ENCODE peak calls at places on chromosomes 12 and 14, in eight cellular contexts. X, B, Z, Q, O, V, W and P are unnamed samples.

GRCh38 chr12:54217774-54218221 is 29.0 kb upstream of the SMUG1 start:
- DNase-seq in X (peak; percentile 58), B (no peak), Z (peak; percentile 41), Q (no peak), O (peak; percentile 65), V (no peak), W (no peak), P (peak; percentile 80)

GRCh38 chr14:99231850-99232401 is 40.1 kb downstream of the BCL11B start:
- DNase-seq in X (peak; percentile 25), B (no peak), Z (no peak), Q (no peak), O (no peak), V (no peak), W (no peak), P (no peak)

GRCh38 chr12:27096420-27096819 is 14.0 kb upstream of the C12orf71 start:
- DNase-seq in X (no peak), B (no peak), Z (no peak), Q (no peak), O (no peak), V (no peak), W (no peak), P (no peak)

GRCh38 chr14:105486333-105486973 is at the start of gene CRIP1:
- DNase-seq in X (no peak), B (no peak), Z (no peak), Q (no peak), O (no peak), V (no peak), W (no peak), P (peak; percentile 45)

GRCh38 chr12:22377731-22378496 is 43.4 kb upstream of the ST8SIA1 start:
- DNase-seq in X (no peak), B (no peak), Z (peak; percentile 6), Q (no peak), O (no peak), V (no peak), W (no peak), P (no peak)

GRCh38 chr14:101034986-101035385 is 131.5 kb upstream of the RTL1 start:
- DNase-seq in X (no peak), B (no peak), Z (no peak), Q (peak; percentile 8), O (no peak), V (no peak), W (no peak), P (no peak)

GRCh38 chr12:98137278-98137677 is 378.1 kb upstream of the TMPO start:
- DNase-seq in X (no peak), B (no peak), Z (no peak), Q (no peak), O (no peak), V (no peak), W (no peak), P (no peak)

GRCh38 chr12:106766393-106766826 is 8.1 kb upstream of the RIC8B start:
- DNase-seq in X (no peak), B (no peak), Z (peak; percentile 64), Q (no peak), O (peak; percentile 74), V (no peak), W (no peak), P (no peak)

GRCh38 chr12:9864913-9865675 is 4.1 kb downstream of the CLEC2B start:
- DNase-seq in X (no peak), B (no peak), Z (no peak), Q (no peak), O (no peak), V (no peak), W (peak; percentile 40), P (peak; percentile 28)

GRCh38 chr12:95215925-95216324 is 1.3 kb downstream of the FGD6 start:
- DNase-seq in X (no peak), B (no peak), Z (peak; percentile 80), Q (no peak), O (no peak), V (no peak), W (no peak), P (peak; percentile 42)

GRCh38 chr14:57182760-57183503 is 85.8 kb downstream of the EXOC5 start:
- DNase-seq in X (no peak), B (no peak), Z (peak; percentile 10), Q (peak; percentile 6), O (no peak), V (no peak), W (no peak), P (peak; percentile 28)

GRCh38 chr14:101475468-101476257 is 85.6 kb upstream of the DIO3 start:
- DNase-seq in X (no peak), B (no peak), Z (peak; percentile 94), Q (no peak), O (peak; percentile 65), V (no peak), W (no peak), P (no peak)

GRCh38 chr14:64773046-64773445 is 68.8 kb downstream of the PLEKHG3 start:
- DNase-seq in X (no peak), B (no peak), Z (no peak), Q (no peak), O (no peak), V (no peak), W (no peak), P (no peak)

GRCh38 chr12:68792952-68793351 is 15.0 kb upstream of the MDM2 start:
- DNase-seq in X (no peak), B (no peak), Z (peak; percentile 48), Q (peak; percentile 12), O (no peak), V (no peak), W (no peak), P (peak; percentile 81)

GRCh38 chr14:59190372-59190771 is 1.9 kb downstream of the DAAM1 start:
- DNase-seq in X (peak; percentile 6), B (no peak), Z (no peak), Q (peak; percentile 11), O (no peak), V (no peak), W (no peak), P (peak; percentile 34)

GRCh38 chr12:123024819-123025391 is 44.4 kb downstream of the ARL6IP4 start:
- DNase-seq in X (no peak), B (no peak), Z (peak; percentile 44), Q (no peak), O (peak; percentile 15), V (no peak), W (no peak), P (no peak)

GRCh38 chr12:8785499-8785898 is 36.9 kb upstream of the A2ML1 start:
- DNase-seq in X (no peak), B (no peak), Z (no peak), Q (no peak), O (no peak), V (no peak), W (no peak), P (no peak)

GRCh38 chr12:39692258-39692853 is 72.8 kb upstream of the ABCD2 start:
- DNase-seq in X (no peak), B (no peak), Z (peak; percentile 26), Q (no peak), O (no peak), V (no peak), W (no peak), P (peak; percentile 8)

GRCh38 chr14:24324024-24324423 is 10.8 kb downstream of the ADCY4 start:
- DNase-seq in X (no peak), B (no peak), Z (no peak), Q (no peak), O (peak; percentile 51), V (no peak), W (no peak), P (no peak)

GRCh38 chr14:20247651-20248246 is 8.7 kb downstream of the OR11H4 start:
- DNase-seq in X (no peak), B (peak; percentile 11), Z (no peak), Q (no peak), O (no peak), V (no peak), W (no peak), P (peak; percentile 33)
- TF ChIP-seq CTCF in X (no peak), B (peak; percentile 67), Z (no peak), Q (peak; percentile 45), O (peak; percentile 16), V (no peak), W (peak; percentile 53), P (peak; percentile 24)

GRCh38 chr12:49232940-49233841 is 31.7 kb upstream of the TUBA1C start:
- DNase-seq in X (peak; percentile 64), B (no peak), Z (peak; percentile 52), Q (peak; percentile 94), O (peak; percentile 71), V (no peak), W (no peak), P (no peak)
- TF ChIP-seq CTCF in X (no peak), B (no peak), Z (no peak), Q (peak; percentile 45), O (no peak), V (no peak), W (no peak), P (no peak)

GRCh38 chr12:115895247-115895646 is 382.2 kb downstream of the MED13L start:
- DNase-seq in X (no peak), B (no peak), Z (no peak), Q (peak; percentile 16), O (no peak), V (no peak), W (peak; percentile 8), P (no peak)
- TF ChIP-seq CTCF in X (peak; percentile 53), B (peak; percentile 42), Z (no peak), Q (peak; percentile 56), O (no peak), V (no peak), W (peak; percentile 57), P (peak; percentile 33)

GRCh38 chr12:93569656-93570551 is 2.6 kb upstream of the SOCS2 start:
- DNase-seq in X (peak; percentile 86), B (peak; percentile 54), Z (peak; percentile 93), Q (peak; percentile 88), O (peak; percentile 93), V (peak; percentile 67), W (peak; percentile 87), P (peak; percentile 88)

GRCh38 chr12:93571854-93572711 is at the start of gene SOCS2:
- DNase-seq in X (peak; percentile 51), B (peak; percentile 10), Z (peak; percentile 36), Q (peak; percentile 37), O (peak; percentile 73), V (peak; percentile 7), W (peak; percentile 69), P (no peak)

GRCh38 chr12:93572712-93573551 is 457 bp downstream of the SOCS2 start:
- DNase-seq in X (peak; percentile 44), B (peak; percentile 27), Z (no peak), Q (peak; percentile 43), O (peak; percentile 68), V (peak; percentile 11), W (peak; percentile 61), P (peak; percentile 33)

GRCh38 chr12:93570552-93571359 is 1.7 kb upstream of the SOCS2 start:
- DNase-seq in X (peak; percentile 83), B (peak; percentile 89), Z (peak; percentile 98), Q (peak; percentile 82), O (peak; percentile 98), V (peak; percentile 76), W (peak; percentile 97), P (peak; percentile 91)

GRCh38 chr12:93571360-93571853 is 1.1 kb upstream of the SOCS2 start:
- DNase-seq in X (peak; percentile 84), B (peak; percentile 61), Z (peak; percentile 76), Q (peak; percentile 67), O (peak; percentile 87), V (peak; percentile 46), W (peak; percentile 94), P (peak; percentile 78)
- TF ChIP-seq CTCF in X (peak; percentile 26), B (peak; percentile 54), Z (peak; percentile 43), Q (peak; percentile 23), O (peak; percentile 25), V (no peak), W (peak; percentile 69), P (peak; percentile 40)

GRCh38 chr14:72975776-72976175 is 49.5 kb downstream of the DCAF4 start:
- DNase-seq in X (no peak), B (no peak), Z (no peak), Q (peak; percentile 32), O (no peak), V (no peak), W (no peak), P (peak; percentile 17)
- TF ChIP-seq CTCF in X (no peak), B (peak; percentile 46), Z (no peak), Q (peak; percentile 42), O (no peak), V (no peak), W (peak; percentile 32), P (no peak)